ENCODE peak calls at places on chromosomes 1 and 21, in five cellular contexts. One of them, this sample, is unnamed.

GRCh38 chr1:171550055-171550454 is 64.7 kb downstream of the PRRC2C start:
- DNase-seq in PC-9: no peak
- DNase-seq in A172: no peak
- DNase-seq in LoVo: no peak
- DNase-seq in KBM-7: no peak
- DNase-seq in this sample: no peak

GRCh38 chr1:90537606-90538362 is 179.3 kb downstream of the BARHL2 start:
- DNase-seq in LoVo: no peak
- DNase-seq in KBM-7: no peak
- DNase-seq in A172: no peak
- DNase-seq in PC-9: no peak
- DNase-seq in this sample: no peak

GRCh38 chr1:229594227-229595008 is 31.5 kb downstream of the TAF5L start:
- DNase-seq in A172: no peak
- DNase-seq in PC-9: no peak
- DNase-seq in KBM-7: no peak
- DNase-seq in LoVo: no peak
- DNase-seq in this sample: no peak

GRCh38 chr1:228366851-228367741 is 39.5 kb downstream of the TRIM11 start:
- DNase-seq in A172: no peak
- DNase-seq in PC-9: no peak
- DNase-seq in KBM-7: no peak
- DNase-seq in LoVo: no peak
- DNase-seq in this sample: no peak

GRCh38 chr1:24847995-24848857 is 81.8 kb downstream of the RUNX3 start:
- DNase-seq in LoVo: peak; percentile 89
- DNase-seq in A172: no peak
- DNase-seq in KBM-7: peak; percentile 98
- DNase-seq in PC-9: peak; percentile 91
- DNase-seq in this sample: peak; percentile 93

GRCh38 chr1:176066709-176067108 is 140.4 kb downstream of the COP1 start:
- DNase-seq in A172: no peak
- DNase-seq in PC-9: no peak
- DNase-seq in LoVo: no peak
- DNase-seq in KBM-7: no peak
- DNase-seq in this sample: no peak

GRCh38 chr21:41778974-41779600 is 12.2 kb upstream of the RIPK4 start:
- DNase-seq in A172: no peak
- DNase-seq in LoVo: no peak
- DNase-seq in KBM-7: no peak
- DNase-seq in PC-9: no peak
- DNase-seq in this sample: no peak

GRCh38 chr1:194071200-194071599 is 884.8 kb upstream of the B3GALT2 start:
- DNase-seq in A172: no peak
- DNase-seq in PC-9: no peak
- DNase-seq in KBM-7: no peak
- DNase-seq in LoVo: no peak
- DNase-seq in this sample: no peak

GRCh38 chr21:46128983-46129571 is 26.3 kb downstream of the FTCD start:
- DNase-seq in PC-9: no peak
- DNase-seq in A172: no peak
- DNase-seq in KBM-7: no peak
- DNase-seq in LoVo: no peak
- DNase-seq in this sample: no peak

This sample was measured in SW480.